ENCODE peak calls at places on chromosomes 2 and 18, in four cellular contexts. H is left ventricle myocardium inferior, C is HEK293T, X is chondrocyte. I is an unnamed sample.
A peak's percentile ranks its signal among the peaks of the same experiment; 100 is the strongest.

GRCh38 chr2:9378433-9379371 is 44.6 kb downstream of the ITGB1BP1 start:
- DNase-seq in H (peak; percentile 85), C (no peak), X (no peak), I (no peak)

GRCh38 chr18:13464432-13465125 is 246.0 kb downstream of the LDLRAD4 start:
- DNase-seq in H (peak; percentile 48), C (no peak), X (no peak), I (peak; percentile 73)

GRCh38 chr18:35311506-35311905 is 21.5 kb upstream of the ZSCAN30 start:
- DNase-seq in H (no peak), C (no peak), X (no peak), I (no peak)

GRCh38 chr2:122514451-122514996 is 759.1 kb downstream of the TSN start:
- DNase-seq in H (no peak), C (no peak), X (no peak), I (no peak)

GRCh38 chr18:49561377-49562193 is at the start of gene LIPG:
- DNase-seq in H (no peak), C (peak; percentile 64), X (no peak), I (no peak)

GRCh38 chr2:221596192-221596591 is 24.1 kb upstream of the EPHA4 start:
- DNase-seq in H (no peak), C (no peak), X (no peak), I (no peak)

GRCh38 chr2:236875906-236876505 is 209.7 kb upstream of the COPS8 start:
- DNase-seq in H (no peak), C (no peak), X (no peak), I (peak; percentile 72)

GRCh38 chr2:233422649-233423435 is 68.5 kb downstream of the DGKD start:
- DNase-seq in H (no peak), C (no peak), X (no peak), I (no peak)

GRCh38 chr2:79801082-79801481 is 288.2 kb downstream of the CTNNA2 start:
- DNase-seq in H (no peak), C (no peak), X (no peak), I (no peak)

GRCh38 chr2:58376592-58376991 is 135.5 kb upstream of the FANCL start:
- DNase-seq in H (no peak), C (no peak), X (no peak), I (no peak)

GRCh38 chr18:8139971-8140406 is 469.2 kb upstream of the RAB12 start:
- DNase-seq in H (peak; percentile 37), C (no peak), X (no peak), I (no peak)

GRCh38 chr18:36732264-36732663 is 96.5 kb downstream of the TPGS2 start:
- DNase-seq in H (no peak), C (no peak), X (no peak), I (no peak)

GRCh38 chr2:239369631-239370161 is 31.1 kb downstream of the HDAC4 start:
- DNase-seq in H (no peak), C (no peak), X (peak; percentile 75), I (no peak)

GRCh38 chr2:238945433-238946150 is 97.7 kb downstream of the TWIST2 start:
- DNase-seq in H (peak; percentile 60), C (peak; percentile 26), X (no peak), I (no peak)

GRCh38 chr2:128416781-128417180 is 98.1 kb upstream of the HS6ST1 start:
- DNase-seq in H (no peak), C (no peak), X (no peak), I (no peak)